ENCODE peak calls at places on chromosomes 3 and 15, in ten cellular contexts. C, A, E, V, X, H, D, I, R and Z are unnamed samples.

GRCh38 chr3:158918008-158918407 is 116.2 kb downstream of the MFSD1 start:
- ATAC-seq in D (no peak), H (no peak), E (peak; percentile 57), A (peak; percentile 86), I (no peak), X (no peak), R (no peak), C (peak; percentile 81), V (peak; percentile 67), Z (peak; percentile 37)

GRCh38 chr3:156553705-156554356 is 1.1 kb downstream of the SSR3 start:
- ATAC-seq in A (no peak), E (no peak), D (no peak), C (no peak), I (no peak), R (no peak), H (no peak), X (no peak), V (no peak), Z (no peak)

GRCh38 chr3:123278446-123278845 is 76.7 kb downstream of the SEC22A start:
- ATAC-seq in V (no peak), D (no peak), R (no peak), X (no peak), I (no peak), C (no peak), E (no peak), H (no peak), A (no peak), Z (no peak)

GRCh38 chr15:94524565-94524964 is 293.2 kb downstream of the MCTP2 start:
- ATAC-seq in E (no peak), R (no peak), X (no peak), D (no peak), H (no peak), A (no peak), V (no peak), I (no peak), C (no peak), Z (no peak)

GRCh38 chr3:172146349-172146748 is 107.0 kb downstream of the FNDC3B start:
- ATAC-seq in V (peak; percentile 13), X (peak; percentile 63), H (no peak), C (no peak), A (no peak), R (no peak), D (no peak), E (no peak), I (no peak), Z (no peak)

GRCh38 chr3:40299130-40299720 is 10.3 kb upstream of the EIF1B start:
- ATAC-seq in I (no peak), X (no peak), V (no peak), A (no peak), C (no peak), H (no peak), D (no peak), E (no peak), R (no peak), Z (no peak)

GRCh38 chr3:43185256-43185655 is 79.4 kb upstream of the POMGNT2 start:
- ATAC-seq in A (no peak), R (no peak), X (no peak), E (no peak), H (no peak), V (no peak), C (no peak), D (no peak), I (no peak), Z (no peak)

GRCh38 chr3:111594781-111595180 is 365 bp downstream of the ZBED2 start:
- ATAC-seq in D (no peak), X (no peak), V (no peak), I (peak; percentile 44), A (no peak), C (peak; percentile 5), E (peak; percentile 30), H (peak; percentile 21), R (peak; percentile 10), Z (peak; percentile 40)

GRCh38 chr3:150931710-150932109 is 26.5 kb upstream of the MINDY4B start:
- ATAC-seq in A (no peak), R (no peak), X (no peak), H (no peak), V (peak; percentile 77), D (no peak), I (no peak), E (no peak), C (no peak), Z (no peak)

GRCh38 chr15:31774045-31774444 is 256.3 kb upstream of the CHRNA7 start:
- ATAC-seq in R (no peak), D (no peak), A (no peak), X (no peak), V (peak; percentile 38), I (no peak), H (no peak), C (no peak), E (no peak), Z (no peak)

GRCh38 chr3:169085827-169086226 is 577.7 kb downstream of the MECOM start:
- ATAC-seq in C (no peak), A (no peak), I (no peak), X (no peak), D (no peak), E (no peak), H (no peak), V (no peak), R (no peak), Z (no peak)

GRCh38 chr3:138479355-138479964 is 45.0 kb downstream of the ESYT3 start:
- ATAC-seq in A (peak; percentile 64), X (no peak), V (peak; percentile 51), C (peak; percentile 67), D (no peak), E (peak; percentile 42), R (peak; percentile 34), I (peak; percentile 48), H (peak; percentile 58), Z (no peak)

GRCh38 chr3:66800941-66801545 is 197.1 kb upstream of the KBTBD8 start:
- ATAC-seq in I (no peak), H (no peak), D (no peak), R (no peak), C (no peak), X (no peak), A (no peak), E (no peak), V (no peak), Z (no peak)

GRCh38 chr15:77689821-77690220 is 57.1 kb upstream of the LINGO1 start:
- ATAC-seq in H (no peak), X (no peak), A (no peak), I (no peak), C (no peak), V (no peak), R (no peak), D (no peak), E (no peak), Z (no peak)

GRCh38 chr15:81427176-81427575 is 53.2 kb upstream of the TMC3 start:
- ATAC-seq in A (no peak), D (no peak), H (no peak), R (no peak), C (no peak), X (no peak), V (no peak), E (no peak), I (no peak), Z (no peak)

GRCh38 chr15:100433304-100433703 is 91.5 kb upstream of the ADAMTS17 start:
- ATAC-seq in H (no peak), I (no peak), R (no peak), E (no peak), X (no peak), A (no peak), V (no peak), C (peak; percentile 19), D (no peak), Z (peak; percentile 34)

GRCh38 chr15:39396979-39397615 is 183.8 kb upstream of the THBS1 start:
- ATAC-seq in A (no peak), I (no peak), C (peak; percentile 71), X (no peak), V (no peak), H (no peak), D (no peak), E (no peak), R (no peak), Z (no peak)

GRCh38 chr3:11624704-11625375 is 18.9 kb downstream of the VGLL4 start:
- ATAC-seq in H (peak; percentile 26), R (no peak), D (peak; percentile 34), C (no peak), X (peak; percentile 46), E (no peak), A (no peak), I (peak; percentile 21), V (no peak), Z (no peak)

GRCh38 chr3:31687020-31687802 is 154.5 kb downstream of the STT3B start:
- ATAC-seq in I (no peak), V (no peak), A (no peak), E (no peak), D (no peak), C (no peak), H (no peak), X (no peak), R (no peak), Z (no peak)

GRCh38 chr15:77527831-77528231 is 104.9 kb downstream of the LINGO1 start:
- ATAC-seq in R (no peak), H (no peak), D (no peak), X (no peak), V (peak; percentile 26), A (no peak), I (no peak), C (peak; percentile 3), E (no peak), Z (no peak)

GRCh38 chr15:74196175-74196574 is 6.4 kb downstream of the STRA6 start:
- ATAC-seq in H (no peak), E (no peak), D (no peak), C (peak; percentile 68), A (peak; percentile 73), I (no peak), R (no peak), V (peak; percentile 38), X (no peak), Z (no peak)

GRCh38 chr3:158763421-158763820 is 31.2 kb upstream of the RARRES1 start:
- ATAC-seq in I (no peak), V (no peak), H (no peak), D (no peak), C (no peak), R (no peak), X (no peak), A (no peak), E (no peak), Z (no peak)

GRCh38 chr3:32428092-32429068 is 36.7 kb downstream of the CMTM7 start:
- ATAC-seq in R (peak; percentile 42), I (peak; percentile 21), A (no peak), E (peak; percentile 13), C (peak; percentile 28), D (peak; percentile 75), H (peak; percentile 28), V (no peak), X (peak; percentile 78), Z (peak; percentile 83)

GRCh38 chr3:40465456-40465855 is 8.3 kb downstream of the RPL14 start:
- ATAC-seq in E (no peak), A (peak; percentile 53), I (no peak), C (no peak), X (no peak), D (no peak), H (no peak), R (no peak), V (no peak), Z (no peak)

GRCh38 chr3:77038928-77039605 is 832 bp upstream of the ROBO2 start:
- ATAC-seq in V (peak; percentile 55), H (no peak), E (no peak), C (no peak), R (no peak), D (no peak), I (no peak), X (no peak), A (peak; percentile 30), Z (no peak)

GRCh38 chr3:25037049-25037547 is 391.0 kb upstream of the RARB start:
- ATAC-seq in E (no peak), R (no peak), I (no peak), C (no peak), X (no peak), V (peak; percentile 50), D (no peak), H (no peak), A (no peak), Z (no peak)

GRCh38 chr15:75648156-75649000 is 666 bp downstream of the SNX33 start:
- ATAC-seq in D (peak; percentile 30), A (peak; percentile 11), V (peak; percentile 45), R (peak; percentile 12), C (peak; percentile 40), I (peak; percentile 10), X (peak; percentile 23), H (peak; percentile 25), E (no peak), Z (no peak)

GRCh38 chr3:151307131-151307530 is 9.5 kb downstream of the GPR87 start:
- ATAC-seq in X (no peak), H (no peak), V (no peak), I (no peak), E (no peak), R (no peak), D (no peak), A (no peak), C (no peak), Z (no peak)